ENCODE peak calls at places on chromosomes 6 and 20, in seven cellular contexts. One of them, this sample, is unnamed.

GRCh38 chr6:156889469-156889868 is 112.3 kb downstream of the ARID1B start:
- DNase-seq in COR-L47: no peak
- DNase-seq in NCI-H1092 treated with DMSO at 0.1 percent for 48 hours: no peak
- DNase-seq in HS-5: no peak
- DNase-seq in stimulated activated CD8-positive, alpha-beta memory T cell treated with anti-CD3 and anti-CD28 coated beads, Interleukin-15, amount 100 ng/mL, for 24 hours: no peak
- DNase-seq in fibroblast of gingiva: no peak
- DNase-seq in activated naive CD4-positive, alpha-beta T cell treated with anti-CD3 and anti-CD28 coated beads for 36 hours: no peak
- DNase-seq in this sample: peak; percentile 36

GRCh38 chr20:2918096-2919049 is 45.1 kb downstream of the PTPRA start:
- DNase-seq in COR-L47: no peak
- DNase-seq in NCI-H1092 treated with DMSO at 0.1 percent for 48 hours: no peak
- DNase-seq in HS-5: no peak
- DNase-seq in stimulated activated CD8-positive, alpha-beta memory T cell treated with anti-CD3 and anti-CD28 coated beads, Interleukin-15, amount 100 ng/mL, for 24 hours: no peak
- DNase-seq in fibroblast of gingiva: no peak
- DNase-seq in activated naive CD4-positive, alpha-beta T cell treated with anti-CD3 and anti-CD28 coated beads for 36 hours: no peak
- DNase-seq in this sample: peak; percentile 30

GRCh38 chr6:138987299-138987642 is 782 bp downstream of the REPS1 start:
- DNase-seq in COR-L47: no peak
- DNase-seq in NCI-H1092 treated with DMSO at 0.1 percent for 48 hours: no peak
- DNase-seq in HS-5: no peak
- DNase-seq in stimulated activated CD8-positive, alpha-beta memory T cell treated with anti-CD3 and anti-CD28 coated beads, Interleukin-15, amount 100 ng/mL, for 24 hours: no peak
- DNase-seq in fibroblast of gingiva: no peak
- DNase-seq in activated naive CD4-positive, alpha-beta T cell treated with anti-CD3 and anti-CD28 coated beads for 36 hours: no peak
- DNase-seq in this sample: no peak

GRCh38 chr20:43915209-43916072 is 789 bp downstream of the TOX2 start:
- DNase-seq in COR-L47: no peak
- DNase-seq in NCI-H1092 treated with DMSO at 0.1 percent for 48 hours: no peak
- DNase-seq in HS-5: no peak
- DNase-seq in stimulated activated CD8-positive, alpha-beta memory T cell treated with anti-CD3 and anti-CD28 coated beads, Interleukin-15, amount 100 ng/mL, for 24 hours: peak; percentile 12
- DNase-seq in fibroblast of gingiva: no peak
- DNase-seq in activated naive CD4-positive, alpha-beta T cell treated with anti-CD3 and anti-CD28 coated beads for 36 hours: peak; percentile 44
- DNase-seq in this sample: no peak

GRCh38 chr20:33352258-33353012 is 48.9 kb downstream of the CDK5RAP1 start:
- DNase-seq in COR-L47: no peak
- DNase-seq in NCI-H1092 treated with DMSO at 0.1 percent for 48 hours: no peak
- DNase-seq in HS-5: no peak
- DNase-seq in stimulated activated CD8-positive, alpha-beta memory T cell treated with anti-CD3 and anti-CD28 coated beads, Interleukin-15, amount 100 ng/mL, for 24 hours: no peak
- DNase-seq in fibroblast of gingiva: no peak
- DNase-seq in activated naive CD4-positive, alpha-beta T cell treated with anti-CD3 and anti-CD28 coated beads for 36 hours: no peak
- DNase-seq in this sample: no peak

GRCh38 chr20:57659789-57660509 is 39.7 kb upstream of the ZBP1 start:
- DNase-seq in COR-L47: no peak
- DNase-seq in NCI-H1092 treated with DMSO at 0.1 percent for 48 hours: no peak
- DNase-seq in HS-5: no peak
- DNase-seq in stimulated activated CD8-positive, alpha-beta memory T cell treated with anti-CD3 and anti-CD28 coated beads, Interleukin-15, amount 100 ng/mL, for 24 hours: no peak
- DNase-seq in fibroblast of gingiva: no peak
- DNase-seq in activated naive CD4-positive, alpha-beta T cell treated with anti-CD3 and anti-CD28 coated beads for 36 hours: no peak
- DNase-seq in this sample: no peak

GRCh38 chr20:46214831-46215488 is 93.3 kb downstream of the CDH22 start:
- DNase-seq in COR-L47: peak; percentile 54
- DNase-seq in NCI-H1092 treated with DMSO at 0.1 percent for 48 hours: no peak
- DNase-seq in HS-5: no peak
- DNase-seq in stimulated activated CD8-positive, alpha-beta memory T cell treated with anti-CD3 and anti-CD28 coated beads, Interleukin-15, amount 100 ng/mL, for 24 hours: no peak
- DNase-seq in fibroblast of gingiva: no peak
- DNase-seq in activated naive CD4-positive, alpha-beta T cell treated with anti-CD3 and anti-CD28 coated beads for 36 hours: no peak
- DNase-seq in this sample: peak; percentile 67

GRCh38 chr6:61887425-61887824 is 398.6 kb downstream of the KHDRBS2 start:
- DNase-seq in COR-L47: peak; percentile 17
- DNase-seq in NCI-H1092 treated with DMSO at 0.1 percent for 48 hours: no peak
- DNase-seq in HS-5: peak; percentile 24
- DNase-seq in stimulated activated CD8-positive, alpha-beta memory T cell treated with anti-CD3 and anti-CD28 coated beads, Interleukin-15, amount 100 ng/mL, for 24 hours: no peak
- DNase-seq in fibroblast of gingiva: no peak
- DNase-seq in activated naive CD4-positive, alpha-beta T cell treated with anti-CD3 and anti-CD28 coated beads for 36 hours: no peak
- DNase-seq in this sample: peak; percentile 66

GRCh38 chr6:105445461-105445860 is 42.6 kb upstream of the PREP start:
- DNase-seq in COR-L47: peak; percentile 1
- DNase-seq in NCI-H1092 treated with DMSO at 0.1 percent for 48 hours: no peak
- DNase-seq in HS-5: no peak
- DNase-seq in stimulated activated CD8-positive, alpha-beta memory T cell treated with anti-CD3 and anti-CD28 coated beads, Interleukin-15, amount 100 ng/mL, for 24 hours: no peak
- DNase-seq in fibroblast of gingiva: no peak
- DNase-seq in activated naive CD4-positive, alpha-beta T cell treated with anti-CD3 and anti-CD28 coated beads for 36 hours: no peak
- DNase-seq in this sample: no peak

GRCh38 chr6:142760152-142760551 is 184.8 kb downstream of the HIVEP2 start:
- DNase-seq in COR-L47: no peak
- DNase-seq in NCI-H1092 treated with DMSO at 0.1 percent for 48 hours: no peak
- DNase-seq in HS-5: no peak
- DNase-seq in stimulated activated CD8-positive, alpha-beta memory T cell treated with anti-CD3 and anti-CD28 coated beads, Interleukin-15, amount 100 ng/mL, for 24 hours: no peak
- DNase-seq in fibroblast of gingiva: peak; percentile 46
- DNase-seq in activated naive CD4-positive, alpha-beta T cell treated with anti-CD3 and anti-CD28 coated beads for 36 hours: no peak
- DNase-seq in this sample: no peak

GRCh38 chr20:3692706-3693294 is 11.0 kb upstream of the ADAM33 start:
- DNase-seq in COR-L47: no peak
- DNase-seq in NCI-H1092 treated with DMSO at 0.1 percent for 48 hours: no peak
- DNase-seq in HS-5: no peak
- DNase-seq in stimulated activated CD8-positive, alpha-beta memory T cell treated with anti-CD3 and anti-CD28 coated beads, Interleukin-15, amount 100 ng/mL, for 24 hours: no peak
- DNase-seq in fibroblast of gingiva: no peak
- DNase-seq in activated naive CD4-positive, alpha-beta T cell treated with anti-CD3 and anti-CD28 coated beads for 36 hours: no peak
- DNase-seq in this sample: no peak